ENCODE peak calls at places on chromosomes 6 and 20, in four cellular contexts. B is SK-N-SH; S is effector memory CD8-positive, alpha-beta T cell; C is retina. N is an unnamed sample.

GRCh38 chr20:41347523-41348429 is 7.2 kb downstream of the LPIN3 start:
- DNase-seq in B (no peak), S (no peak), C (no peak), N (no peak)

GRCh38 chr6:3518356-3518841 is 61.5 kb upstream of the SLC22A23 start:
- DNase-seq in B (no peak), S (no peak), C (no peak), N (peak)

GRCh38 chr20:22453244-22454080 is 130.9 kb downstream of the FOXA2 start:
- DNase-seq in B (peak), S (no peak), C (no peak), N (no peak)

GRCh38 chr6:83370607-83371006 is 60.2 kb downstream of the ME1 start:
- DNase-seq in B (no peak), S (no peak), C (no peak), N (no peak)

GRCh38 chr6:111793711-111794111 is 79.5 kb downstream of the FYN start:
- DNase-seq in B (no peak), S (peak), C (no peak), N (no peak)

GRCh38 chr6:15793288-15793687 is 130.5 kb upstream of the DTNBP1 start:
- DNase-seq in B (no peak), S (no peak), C (no peak), N (no peak)

GRCh38 chr20:49859807-49860206 is 47.2 kb downstream of the SLC9A8 start:
- DNase-seq in B (no peak), S (no peak), C (no peak), N (no peak)

GRCh38 chr6:165895421-165896165 is 232.6 kb upstream of the PDE10A start:
- DNase-seq in B (no peak), S (no peak), C (no peak), N (no peak)

GRCh38 chr6:106692112-106692822 is 62.9 kb downstream of the QRSL1 start:
- DNase-seq in B (no peak), S (no peak), C (no peak), N (peak)

GRCh38 chr6:57109905-57110304 is 19.9 kb downstream of the ZNF451 start:
- DNase-seq in B (no peak), S (no peak), C (no peak), N (no peak)

GRCh38 chr20:41692479-41693135 is 74.4 kb upstream of the CHD6 start:
- DNase-seq in B (peak), S (peak), C (peak), N (peak)

GRCh38 chr6:54621285-54621684 is 225.3 kb upstream of the FAM83B start:
- DNase-seq in B (no peak), S (no peak), C (no peak), N (no peak)

GRCh38 chr6:133502451-133503259 is 261.5 kb downstream of the EYA4 start:
- DNase-seq in B (no peak), S (no peak), C (peak), N (no peak)

GRCh38 chr20:50572922-50573777 is 63.0 kb downstream of the PTPN1 start:
- DNase-seq in B (peak), S (no peak), C (peak), N (no peak)

GRCh38 chr20:36607586-36608387 is 2.2 kb downstream of the RAB5IF start:
- DNase-seq in B (no peak), S (no peak), C (no peak), N (no peak)

GRCh38 chr6:72554203-72554564 is 67.7 kb upstream of the KCNQ5 start:
- DNase-seq in B (no peak), S (no peak), C (no peak), N (no peak)

GRCh38 chr6:36844232-36845170 is 5.3 kb upstream of the CPNE5 start:
- DNase-seq in B (peak), S (no peak), C (no peak), N (no peak)

GRCh38 chr6:160238786-160239751 is 19.6 kb downstream of the SLC22A2 start:
- DNase-seq in B (no peak), S (no peak), C (no peak), N (no peak)

GRCh38 chr20:37519508-37520416 is 1.3 kb upstream of the NNAT start:
- DNase-seq in B (peak), S (no peak), C (peak), N (no peak)

GRCh38 chr6:150293423-150294280 is 75.2 kb upstream of the IYD start:
- DNase-seq in B (no peak), S (no peak), C (no peak), N (no peak)

GRCh38 chr6:120378582-120379220 is 955.6 kb downstream of the TBC1D32 start:
- DNase-seq in B (peak), S (no peak), C (no peak), N (no peak)

GRCh38 chr6:27375613-27376079 is 12.9 kb upstream of the ZNF391 start:
- DNase-seq in B (no peak), S (no peak), C (no peak), N (no peak)

GRCh38 chr6:104483225-104483834 is 376.4 kb downstream of the HACE1 start:
- DNase-seq in B (peak), S (no peak), C (no peak), N (no peak)

GRCh38 chr20:46328180-46328882 is 20.0 kb upstream of the CDH22 start:
- DNase-seq in B (no peak), S (no peak), C (no peak), N (no peak)

GRCh38 chr20:9032758-9033157 is 36.1 kb upstream of the PLCB4 start:
- DNase-seq in B (no peak), S (no peak), C (no peak), N (no peak)